ENCODE peak calls at places on chromosomes 4 and X, in seven cellular contexts. I, D, E, O, U, Y and X are unnamed samples.

GRCh38 chrX:110320588-110320987 is 2.7 kb upstream of the AMMECR1 start:
- DNase-seq in U (no peak), I (no peak), E (no peak), D (no peak), Y (no peak), O (no peak), X (no peak)

GRCh38 chr4:142715727-142716126 is 130.4 kb downstream of the INPP4B start:
- DNase-seq in O (no peak), E (no peak), I (no peak), Y (no peak), D (no peak), U (no peak), X (no peak)

GRCh38 chr4:152106113-152106763 is 345.4 kb upstream of the GATB start:
- DNase-seq in E (no peak), U (peak), D (no peak), Y (no peak), O (no peak), I (peak), X (peak)

GRCh38 chr4:8410641-8411271 is 29.8 kb downstream of the ACOX3 start:
- DNase-seq in E (peak), I (peak), D (peak), O (peak), Y (no peak), U (peak), X (peak)

GRCh38 chr4:79599691-79600090 is 191.7 kb upstream of the GK2 start:
- DNase-seq in D (no peak), Y (no peak), E (no peak), I (no peak), O (no peak), U (no peak), X (no peak)

GRCh38 chr4:108762559-108763225 is at the start of gene ETNPPL:
- DNase-seq in O (no peak), Y (no peak), I (peak), D (peak), E (peak), U (no peak), X (peak)

GRCh38 chr4:87559090-87559837 is 30.1 kb upstream of the SPARCL1 start:
- DNase-seq in I (no peak), U (no peak), E (peak), D (no peak), Y (peak), O (no peak), X (no peak)

GRCh38 chr4:115548123-115548522 is 434.7 kb upstream of the NDST4 start:
- DNase-seq in E (no peak), O (no peak), I (no peak), D (no peak), Y (no peak), U (no peak), X (no peak)

GRCh38 chr4:185015108-185015507 is 3.2 kb upstream of the HELT start:
- DNase-seq in D (no peak), O (no peak), Y (no peak), E (no peak), I (no peak), U (no peak), X (no peak)

GRCh38 chr4:159358226-159358625 is 255.3 kb downstream of the RAPGEF2 start:
- DNase-seq in I (no peak), U (no peak), Y (no peak), O (no peak), E (no peak), D (no peak), X (no peak)

GRCh38 chr4:88828846-88829245 is 131.2 kb upstream of the NAP1L5 start:
- DNase-seq in I (no peak), E (no peak), D (no peak), Y (no peak), O (no peak), U (no peak), X (no peak)

GRCh38 chr4:184695178-184695896 is 38.6 kb downstream of the CENPU start:
- DNase-seq in E (no peak), O (no peak), Y (no peak), D (no peak), U (no peak), I (no peak), X (no peak)

GRCh38 chr4:94011190-94011589 is 182.6 kb downstream of the ATOH1 start:
- DNase-seq in E (no peak), I (no peak), U (no peak), D (no peak), Y (no peak), O (peak), X (no peak)

GRCh38 chr4:57318694-57319093 is 208.5 kb upstream of the IGFBP7 start:
- DNase-seq in O (no peak), I (no peak), U (no peak), D (no peak), Y (no peak), E (no peak), X (no peak)

GRCh38 chr4:77699731-77700210 is 94.2 kb downstream of the CXCL13 start:
- DNase-seq in Y (no peak), O (no peak), I (peak), U (no peak), D (no peak), E (peak), X (no peak)

GRCh38 chr4:41686893-41687292 is 61.6 kb downstream of the PHOX2B start:
- DNase-seq in I (no peak), D (no peak), U (no peak), Y (no peak), O (no peak), E (no peak), X (no peak)

GRCh38 chr4:177632481-177632880 is 190.2 kb upstream of the AGA start:
- DNase-seq in I (no peak), O (no peak), E (no peak), U (no peak), D (no peak), Y (no peak), X (no peak)

GRCh38 chrX:28888421-28888820 is 301.2 kb downstream of the IL1RAPL1 start:
- DNase-seq in U (no peak), D (no peak), I (no peak), E (no peak), Y (no peak), O (no peak), X (no peak)
- TF ChIP-seq JUND in U (no peak), D (no peak), I (no peak), E (no peak), Y (no peak), O (no peak), X (no peak)

GRCh38 chrX:17792842-17793241 is 55.5 kb downstream of the SCML1 start:
- DNase-seq in Y (no peak), U (no peak), D (no peak), O (no peak), E (no peak), I (no peak), X (no peak)

GRCh38 chrX:17788956-17789562 is 51.8 kb downstream of the SCML1 start:
- DNase-seq in E (peak), O (peak), D (no peak), Y (no peak), U (no peak), I (no peak), X (no peak)

GRCh38 chrX:17787557-17787956 is 50.3 kb downstream of the SCML1 start:
- DNase-seq in E (no peak), I (no peak), O (no peak), U (no peak), Y (no peak), D (no peak), X (no peak)

GRCh38 chrX:17788439-17788838 is 51.1 kb downstream of the SCML1 start:
- DNase-seq in Y (no peak), U (peak), I (peak), D (peak), E (peak), O (peak), X (peak)
- TF ChIP-seq JUND in Y (no peak), U (no peak), I (no peak), D (no peak), E (no peak), O (no peak), X (no peak)

DNA sequence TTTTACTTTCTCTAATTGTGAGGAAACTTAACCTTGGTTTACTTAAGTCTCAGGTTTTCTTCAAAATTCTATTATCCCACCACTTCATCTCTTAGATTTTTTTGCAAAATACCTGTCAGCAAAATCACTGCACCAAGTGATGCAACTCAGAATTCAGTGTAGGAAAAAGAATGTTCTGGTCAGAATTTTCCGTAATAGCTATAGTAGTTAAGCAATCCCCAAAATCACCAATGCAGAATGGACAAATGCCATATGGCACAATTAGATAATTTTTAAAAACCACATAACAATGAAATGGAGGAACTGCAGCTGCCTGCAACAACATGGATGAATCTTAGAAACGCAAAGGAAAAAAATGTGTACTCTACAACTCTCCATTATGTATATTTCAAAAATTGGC is 373.1 kb downstream of the NAF1 start:
- DNase-seq in E (no peak), I (no peak), U (no peak), Y (no peak), O (no peak), D (no peak), X (no peak)
- TF ChIP-seq JUND in E (peak), I (no peak), U (no peak), Y (no peak), O (no peak), D (no peak), X (no peak)

GRCh38 chrX:130055103-130055502 is 55.2 kb downstream of the ELF4 start:
- DNase-seq in O (no peak), U (no peak), D (no peak), I (no peak), E (no peak), Y (no peak), X (no peak)
- TF ChIP-seq JUND in O (no peak), U (no peak), D (no peak), I (no peak), E (no peak), Y (no peak), X (no peak)

GRCh38 chr4:67770422-67770821 is 16.2 kb upstream of the GNRHR start:
- DNase-seq in Y (no peak), E (no peak), I (no peak), U (no peak), O (no peak), D (no peak), X (peak)
- TF ChIP-seq JUND in Y (no peak), E (no peak), I (no peak), U (no peak), O (no peak), D (no peak), X (no peak)

DNA sequence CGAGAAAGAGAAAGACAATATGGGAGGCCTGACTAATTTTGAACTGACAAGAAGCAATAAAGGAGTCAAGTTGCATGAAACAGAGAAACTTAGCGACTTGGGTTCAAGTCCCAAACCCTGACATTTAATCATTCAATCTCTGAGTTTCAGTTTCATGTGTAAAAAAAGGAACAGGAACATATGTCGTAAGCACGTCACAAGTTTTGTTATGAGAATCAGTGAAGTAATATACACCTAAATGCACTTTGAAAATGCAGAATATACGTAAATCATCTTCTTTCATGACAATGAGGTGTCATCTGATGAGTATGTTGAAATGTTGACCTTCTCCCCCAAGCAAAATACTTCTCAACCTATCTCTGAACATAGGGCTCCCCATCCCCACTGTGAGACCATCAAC is 10.4 kb downstream of the ACOT9 start:
- DNase-seq in O (no peak), D (no peak), I (no peak), Y (peak), U (no peak), E (no peak), X (no peak)
- TF ChIP-seq JUND in O (no peak), D (no peak), I (no peak), Y (no peak), U (no peak), E (no peak), X (no peak)

DNA sequence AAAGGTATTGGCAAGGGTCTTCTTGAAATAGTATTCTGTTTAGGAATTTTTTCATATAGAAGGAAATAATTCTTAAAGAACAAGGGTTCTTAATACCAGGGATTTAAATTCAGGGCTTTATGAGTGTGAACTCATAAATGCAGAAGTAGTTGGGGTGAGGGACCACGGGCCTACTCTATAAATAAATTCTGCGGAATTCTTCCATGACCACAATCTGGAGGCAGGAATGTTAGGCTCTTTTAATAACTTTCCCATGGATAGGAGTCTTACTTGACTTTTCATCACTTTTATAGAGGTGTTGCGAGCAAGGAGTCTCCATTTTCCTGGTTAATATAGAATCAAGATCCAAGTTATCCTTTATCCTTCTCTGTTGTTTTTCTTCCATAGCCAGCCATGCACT is 76.7 kb upstream of the SLC4A4 start:
- DNase-seq in D (no peak), I (no peak), Y (no peak), U (no peak), E (no peak), O (no peak), X (no peak)
- TF ChIP-seq JUND in D (no peak), I (no peak), Y (no peak), U (no peak), E (no peak), O (no peak), X (no peak)